ENCODE peak calls at places on chromosomes 5 and 9, in nine cellular contexts. I, G, F, V, H, Z, W, E and P are unnamed samples.

GRCh38 chr5:60066502-60066901 is 173.0 kb upstream of the PDE4D start:
- DNase-seq in E (no peak), F (no peak), Z (no peak), G (no peak), I (no peak), W (peak), H (no peak), V (no peak), P (no peak)

GRCh38 chr9:92181296-92181695 is 66.1 kb upstream of the SPTLC1 start:
- DNase-seq in W (no peak), Z (no peak), I (no peak), G (no peak), F (no peak), V (no peak), E (no peak), H (no peak), P (no peak)

GRCh38 chr5:122187426-122187825 is 58.1 kb downstream of the ZNF474 start:
- DNase-seq in H (no peak), W (peak), F (no peak), E (no peak), G (no peak), Z (no peak), V (no peak), I (no peak), P (no peak)

GRCh38 chr5:125575561-125576504 is 829.4 kb upstream of the ZNF608 start:
- DNase-seq in W (no peak), I (no peak), Z (peak), G (no peak), V (no peak), E (no peak), H (no peak), F (peak), P (no peak)

GRCh38 chr5:169534939-169535338 is 48.6 kb upstream of the SPDL1 start:
- DNase-seq in I (no peak), V (no peak), W (no peak), G (no peak), Z (no peak), H (no peak), F (no peak), E (no peak), P (no peak)

GRCh38 chr9:73643379-73644013 is 491.8 kb downstream of the ANXA1 start:
- DNase-seq in V (no peak), W (peak), Z (no peak), H (no peak), I (no peak), G (no peak), F (no peak), E (no peak), P (no peak)

GRCh38 chr5:32462618-32463017 is 18.1 kb upstream of the ZFR start:
- DNase-seq in F (no peak), W (peak), G (no peak), Z (no peak), E (no peak), H (no peak), I (no peak), V (no peak), P (no peak)

GRCh38 chr5:113181853-113182490 is 205.4 kb downstream of the DCP2 start:
- DNase-seq in I (no peak), F (no peak), W (no peak), Z (no peak), H (no peak), G (no peak), V (no peak), E (no peak), P (no peak)

GRCh38 chr9:93669116-93669957 is 93.0 kb downstream of the PHF2 start:
- DNase-seq in Z (no peak), G (peak), W (no peak), F (no peak), E (peak), I (no peak), V (no peak), H (no peak), P (no peak)

GRCh38 chr9:123378028-123378427 is 22.0 kb downstream of the CRB2 start:
- DNase-seq in V (no peak), F (no peak), G (no peak), I (no peak), H (no peak), E (no peak), Z (no peak), W (no peak), P (no peak)

GRCh38 chr5:6745706-6746217 is 32.5 kb downstream of the TENT4A start:
- DNase-seq in Z (peak), E (no peak), H (peak), F (no peak), I (no peak), V (no peak), G (no peak), W (peak), P (no peak)

GRCh38 chr5:156718985-156719384 is 131.1 kb upstream of the PPP1R2B start:
- DNase-seq in E (no peak), Z (no peak), V (no peak), I (no peak), H (no peak), W (no peak), G (no peak), F (no peak), P (no peak)

GRCh38 chr9:9751996-9752395 is 860.8 kb downstream of the PTPRD start:
- DNase-seq in H (no peak), I (no peak), Z (no peak), V (no peak), E (no peak), W (no peak), F (no peak), G (no peak), P (no peak)

GRCh38 chr5:128782446-128782845 is 182.8 kb upstream of the SLC27A6 start:
- DNase-seq in I (no peak), E (peak), W (peak), H (no peak), Z (no peak), V (peak), G (peak), F (peak), P (no peak)

GRCh38 chr5:122195784-122196394 is 66.5 kb downstream of the ZNF474 start:
- DNase-seq in W (peak), E (no peak), H (no peak), I (no peak), V (peak), G (no peak), Z (peak), F (peak), P (no peak)

GRCh38 chr5:181239062-181239663 is 4.5 kb downstream of the RACK1 start:
- DNase-seq in E (no peak), H (no peak), I (no peak), G (no peak), F (no peak), W (no peak), Z (no peak), V (no peak), P (no peak)

GRCh38 chr5:53059281-53059680 is 50.3 kb downstream of the MOCS2 start:
- DNase-seq in F (no peak), I (no peak), Z (no peak), E (no peak), H (no peak), W (peak), V (no peak), G (no peak), P (no peak)

GRCh38 chr9:237141-237857 is 22.6 kb downstream of the DOCK8 start:
- DNase-seq in H (no peak), G (no peak), E (no peak), Z (no peak), W (no peak), I (no peak), V (no peak), F (no peak), P (no peak)

GRCh38 chr9:114433720-114434255 is 46.0 kb upstream of the AKNA start:
- DNase-seq in E (no peak), V (no peak), F (no peak), H (no peak), I (no peak), G (no peak), W (no peak), Z (no peak), P (no peak)

GRCh38 chr5:133232911-133233310 is 181.1 kb downstream of the HSPA4 start:
- DNase-seq in Z (no peak), V (no peak), W (no peak), I (no peak), E (no peak), G (peak), H (no peak), F (no peak), P (no peak)